ENCODE peak calls at places on chromosomes 5 and 9, in five cellular contexts. One of them, this sample, is unnamed.

GRCh38 chr5:149265559-149265958 is 6.1 kb upstream of the AFAP1L1 start:
- DNase-seq in psoas muscle: no peak
- DNase-seq in CD4-positive, CD25-positive, alpha-beta regulatory T cell: no peak
- DNase-seq in PC-9: no peak
- DNase-seq in PC-3: peak; percentile 75
- DNase-seq in this sample: no peak

GRCh38 chr9:3136999-3137675 is 293.2 kb upstream of the PUM3 start:
- DNase-seq in psoas muscle: no peak
- DNase-seq in CD4-positive, CD25-positive, alpha-beta regulatory T cell: no peak
- DNase-seq in PC-9: no peak
- DNase-seq in PC-3: no peak
- DNase-seq in this sample: no peak

GRCh38 chr5:95907067-95907705 is 54.5 kb downstream of the ELL2 start:
- DNase-seq in psoas muscle: no peak
- DNase-seq in CD4-positive, CD25-positive, alpha-beta regulatory T cell: no peak
- DNase-seq in PC-9: no peak
- DNase-seq in PC-3: no peak
- DNase-seq in this sample: no peak

GRCh38 chr5:180174587-180174972 is 34.4 kb downstream of the RASGEF1C start:
- DNase-seq in psoas muscle: no peak
- DNase-seq in CD4-positive, CD25-positive, alpha-beta regulatory T cell: no peak
- DNase-seq in PC-9: no peak
- DNase-seq in PC-3: no peak
- DNase-seq in this sample: no peak

GRCh38 chr5:66595877-66596790 is at the start of gene MAST4:
- DNase-seq in psoas muscle: peak; percentile 90
- DNase-seq in CD4-positive, CD25-positive, alpha-beta regulatory T cell: peak; percentile 6
- DNase-seq in PC-9: peak; percentile 78
- DNase-seq in PC-3: peak; percentile 52
- DNase-seq in this sample: peak; percentile 15

GRCh38 chr9:86723351-86723750 is 224.0 kb downstream of the GAS1 start:
- DNase-seq in psoas muscle: no peak
- DNase-seq in CD4-positive, CD25-positive, alpha-beta regulatory T cell: no peak
- DNase-seq in PC-9: no peak
- DNase-seq in PC-3: no peak
- DNase-seq in this sample: no peak

GRCh38 chr5:42813533-42813932 is 1.8 kb upstream of the SELENOP start:
- DNase-seq in psoas muscle: no peak
- DNase-seq in CD4-positive, CD25-positive, alpha-beta regulatory T cell: no peak
- DNase-seq in PC-9: no peak
- DNase-seq in PC-3: no peak
- DNase-seq in this sample: no peak

GRCh38 chr5:50699737-50700136 is 33.3 kb downstream of the PARP8 start:
- DNase-seq in psoas muscle: no peak
- DNase-seq in CD4-positive, CD25-positive, alpha-beta regulatory T cell: no peak
- DNase-seq in PC-9: no peak
- DNase-seq in PC-3: no peak
- DNase-seq in this sample: no peak

GRCh38 chr9:132078369-132079356 is 1.0 kb downstream of the MED27 start:
- DNase-seq in psoas muscle: peak; percentile 46
- DNase-seq in CD4-positive, CD25-positive, alpha-beta regulatory T cell: peak; percentile 16
- DNase-seq in PC-9: peak; percentile 7
- DNase-seq in PC-3: peak; percentile 39
- DNase-seq in this sample: peak; percentile 68

GRCh38 chr5:148653840-148654781 is at the start of gene HTR4:
- DNase-seq in psoas muscle: peak; percentile 7
- DNase-seq in CD4-positive, CD25-positive, alpha-beta regulatory T cell: no peak
- DNase-seq in PC-9: no peak
- DNase-seq in PC-3: no peak
- DNase-seq in this sample: no peak

GRCh38 chr9:96045811-96046210 is 170.3 kb downstream of the ERCC6L2 start:
- DNase-seq in psoas muscle: no peak
- DNase-seq in CD4-positive, CD25-positive, alpha-beta regulatory T cell: no peak
- DNase-seq in PC-9: no peak
- DNase-seq in PC-3: no peak
- DNase-seq in this sample: no peak

GRCh38 chr5:90421136-90421535 is 11.6 kb upstream of the CETN3 start:
- DNase-seq in psoas muscle: no peak
- DNase-seq in CD4-positive, CD25-positive, alpha-beta regulatory T cell: no peak
- DNase-seq in PC-9: no peak
- DNase-seq in PC-3: peak; percentile 32
- DNase-seq in this sample: no peak

GRCh38 chr5:87268970-87269377 is 1.3 kb downstream of the RASA1 start:
- DNase-seq in psoas muscle: no peak
- DNase-seq in CD4-positive, CD25-positive, alpha-beta regulatory T cell: no peak
- DNase-seq in PC-9: no peak
- DNase-seq in PC-3: no peak
- DNase-seq in this sample: no peak

GRCh38 chr5:137395011-137395755 is 103.9 kb downstream of the SPOCK1 start:
- DNase-seq in psoas muscle: no peak
- DNase-seq in CD4-positive, CD25-positive, alpha-beta regulatory T cell: no peak
- DNase-seq in PC-9: peak; percentile 63
- DNase-seq in PC-3: peak; percentile 65
- DNase-seq in this sample: no peak

GRCh38 chr9:133341369-133342082 is 5.5 kb upstream of the SURF6 start:
- DNase-seq in psoas muscle: peak; percentile 61
- DNase-seq in CD4-positive, CD25-positive, alpha-beta regulatory T cell: no peak
- DNase-seq in PC-9: no peak
- DNase-seq in PC-3: no peak
- DNase-seq in this sample: peak; percentile 78

GRCh38 chr5:172910828-172911627 is 48.2 kb upstream of the RPL26L1 start:
- DNase-seq in psoas muscle: peak; percentile 77
- DNase-seq in CD4-positive, CD25-positive, alpha-beta regulatory T cell: no peak
- DNase-seq in PC-9: peak; percentile 37
- DNase-seq in PC-3: peak; percentile 51
- DNase-seq in this sample: peak; percentile 95

GRCh38 chr9:8924529-8924928 is 1125.0 kb upstream of the DMAC1 start:
- DNase-seq in psoas muscle: no peak
- DNase-seq in CD4-positive, CD25-positive, alpha-beta regulatory T cell: no peak
- DNase-seq in PC-9: no peak
- DNase-seq in PC-3: no peak
- DNase-seq in this sample: no peak

GRCh38 chr5:36403601-36404311 is 102.1 kb upstream of the RANBP3L start:
- DNase-seq in psoas muscle: peak; percentile 52
- DNase-seq in CD4-positive, CD25-positive, alpha-beta regulatory T cell: no peak
- DNase-seq in PC-9: no peak
- DNase-seq in PC-3: no peak
- DNase-seq in this sample: no peak

GRCh38 chr9:5843450-5844249 is 10.7 kb upstream of the ERMP1 start:
- DNase-seq in psoas muscle: no peak
- DNase-seq in CD4-positive, CD25-positive, alpha-beta regulatory T cell: no peak
- DNase-seq in PC-9: no peak
- DNase-seq in PC-3: peak; percentile 66
- DNase-seq in this sample: no peak

GRCh38 chr5:15932066-15932465 is 247.5 kb downstream of the MARCHF11 start:
- DNase-seq in psoas muscle: no peak
- DNase-seq in CD4-positive, CD25-positive, alpha-beta regulatory T cell: no peak
- DNase-seq in PC-9: no peak
- DNase-seq in PC-3: no peak
- DNase-seq in this sample: no peak

DNA sequence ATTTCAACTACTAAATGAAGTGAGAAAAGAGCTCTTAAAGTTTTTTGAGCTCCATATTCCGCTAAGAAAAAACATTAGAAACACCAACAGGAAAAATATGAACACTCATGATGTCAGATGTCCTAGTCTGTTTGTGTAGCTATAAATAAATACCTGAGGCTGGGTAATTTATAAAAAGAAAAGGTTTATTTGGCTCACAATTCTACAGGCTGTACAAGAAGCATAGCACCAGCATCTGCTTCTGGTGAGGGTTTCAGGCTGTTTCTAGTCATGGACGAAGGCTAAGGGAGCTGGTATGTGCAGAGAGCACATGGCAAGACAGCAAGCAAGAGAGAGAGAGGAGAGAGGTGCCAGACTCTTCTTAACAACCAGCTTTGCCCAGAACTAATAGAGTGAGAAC is 186.2 kb downstream of the PLK2 start:
- DNase-seq in psoas muscle: no peak
- DNase-seq in CD4-positive, CD25-positive, alpha-beta regulatory T cell: no peak
- DNase-seq in PC-9: no peak
- DNase-seq in PC-3: no peak
- DNase-seq in this sample: no peak
- H3K4me1 ChIP-seq in psoas muscle: no peaks in the 10 kb centered on the region
- H3K4me1 ChIP-seq in CD4-positive, CD25-positive, alpha-beta regulatory T cell: no peaks in the 10 kb centered on the region
- H3K4me1 ChIP-seq in PC-9: no peaks in the 10 kb centered on the region
- H3K4me1 ChIP-seq in PC-3: peaks cover 8% of the 10 kb centered on the region
- H3K4me1 ChIP-seq in this sample: peaks cover 8% of the 10 kb centered on the region

GRCh38 chr5:57895766-57896165 is 413.2 kb upstream of the ACTBL2 start:
- DNase-seq in psoas muscle: no peak
- DNase-seq in CD4-positive, CD25-positive, alpha-beta regulatory T cell: no peak
- DNase-seq in PC-9: no peak
- DNase-seq in PC-3: no peak
- DNase-seq in this sample: no peak

GRCh38 chr5:57887851-57888621 is 405.4 kb upstream of the ACTBL2 start:
- DNase-seq in psoas muscle: no peak
- DNase-seq in CD4-positive, CD25-positive, alpha-beta regulatory T cell: no peak
- DNase-seq in PC-9: peak; percentile 58
- DNase-seq in PC-3: peak; percentile 69
- DNase-seq in this sample: no peak

GRCh38 chr5:57896596-57896995 is 414.0 kb upstream of the ACTBL2 start:
- DNase-seq in psoas muscle: no peak
- DNase-seq in CD4-positive, CD25-positive, alpha-beta regulatory T cell: no peak
- DNase-seq in PC-9: no peak
- DNase-seq in PC-3: peak; percentile 3
- DNase-seq in this sample: no peak

GRCh38 chr5:57889558-57889957 is 406.9 kb upstream of the ACTBL2 start:
- DNase-seq in psoas muscle: no peak
- DNase-seq in CD4-positive, CD25-positive, alpha-beta regulatory T cell: no peak
- DNase-seq in PC-9: peak; percentile 85
- DNase-seq in PC-3: peak; percentile 75
- DNase-seq in this sample: no peak

GRCh38 chr5:57891443-57891842 is 408.8 kb upstream of the ACTBL2 start:
- DNase-seq in psoas muscle: no peak
- DNase-seq in CD4-positive, CD25-positive, alpha-beta regulatory T cell: no peak
- DNase-seq in PC-9: no peak
- DNase-seq in PC-3: no peak
- DNase-seq in this sample: no peak
- H3K4me1 ChIP-seq in psoas muscle: no peaks in the 10 kb centered on the region
- H3K4me1 ChIP-seq in CD4-positive, CD25-positive, alpha-beta regulatory T cell: no peaks in the 10 kb centered on the region
- H3K4me1 ChIP-seq in PC-9: peaks cover 18% of the 10 kb centered on the region
- H3K4me1 ChIP-seq in PC-3: peaks cover 29% of the 10 kb centered on the region
- H3K4me1 ChIP-seq in this sample: no peaks in the 10 kb centered on the region

GRCh38 chr9:113993838-113994540 is 84.1 kb downstream of the AMBP start:
- DNase-seq in psoas muscle: peak; percentile 83
- DNase-seq in CD4-positive, CD25-positive, alpha-beta regulatory T cell: no peak
- DNase-seq in PC-9: no peak
- DNase-seq in PC-3: peak; percentile 5
- DNase-seq in this sample: peak; percentile 96

GRCh38 chr9:113996531-113997001 is 81.5 kb downstream of the AMBP start:
- DNase-seq in psoas muscle: no peak
- DNase-seq in CD4-positive, CD25-positive, alpha-beta regulatory T cell: no peak
- DNase-seq in PC-9: no peak
- DNase-seq in PC-3: no peak
- DNase-seq in this sample: peak; percentile 60

GRCh38 chr9:113998114-113998513 is 80.0 kb downstream of the AMBP start:
- DNase-seq in psoas muscle: no peak
- DNase-seq in CD4-positive, CD25-positive, alpha-beta regulatory T cell: no peak
- DNase-seq in PC-9: no peak
- DNase-seq in PC-3: no peak
- DNase-seq in this sample: peak; percentile 51

GRCh38 chr9:113997610-113998009 is 80.5 kb downstream of the AMBP start:
- DNase-seq in psoas muscle: no peak
- DNase-seq in CD4-positive, CD25-positive, alpha-beta regulatory T cell: no peak
- DNase-seq in PC-9: no peak
- DNase-seq in PC-3: no peak
- DNase-seq in this sample: peak; percentile 53

GRCh38 chr9:113995963-113996362 is 82.1 kb downstream of the AMBP start:
- DNase-seq in psoas muscle: no peak
- DNase-seq in CD4-positive, CD25-positive, alpha-beta regulatory T cell: no peak
- DNase-seq in PC-9: no peak
- DNase-seq in PC-3: no peak
- DNase-seq in this sample: peak; percentile 40
- H3K4me1 ChIP-seq in psoas muscle: peaks cover 35% of the 10 kb centered on the region
- H3K4me1 ChIP-seq in CD4-positive, CD25-positive, alpha-beta regulatory T cell: no peaks in the 10 kb centered on the region
- H3K4me1 ChIP-seq in PC-9: no peaks in the 10 kb centered on the region
- H3K4me1 ChIP-seq in PC-3: no peaks in the 10 kb centered on the region
- H3K4me1 ChIP-seq in this sample: peaks cover 28% of the 10 kb centered on the region

GRCh38 chr5:72251386-72251785 is 68.7 kb downstream of the MRPS27 start:
- DNase-seq in psoas muscle: no peak
- DNase-seq in CD4-positive, CD25-positive, alpha-beta regulatory T cell: no peak
- DNase-seq in PC-9: no peak
- DNase-seq in PC-3: no peak
- DNase-seq in this sample: no peak
- H3K4me1 ChIP-seq in psoas muscle: peaks cover 35% of the 10 kb centered on the region
- H3K4me1 ChIP-seq in CD4-positive, CD25-positive, alpha-beta regulatory T cell: peaks cover under 1% of the 10 kb centered on the region
- H3K4me1 ChIP-seq in PC-9: peaks cover 36% of the 10 kb centered on the region
- H3K4me1 ChIP-seq in PC-3: peaks cover 42% of the 10 kb centered on the region
- H3K4me1 ChIP-seq in this sample: peaks cover 34% of the 10 kb centered on the region

GRCh38 chr9:111803924-111804323 is 9.2 kb upstream of the SHOC1 start:
- DNase-seq in psoas muscle: no peak
- DNase-seq in CD4-positive, CD25-positive, alpha-beta regulatory T cell: peak; percentile 19
- DNase-seq in PC-9: no peak
- DNase-seq in PC-3: no peak
- DNase-seq in this sample: no peak
- H3K4me1 ChIP-seq in psoas muscle: no peaks in the 10 kb centered on the region
- H3K4me1 ChIP-seq in CD4-positive, CD25-positive, alpha-beta regulatory T cell: peaks cover 13% of the 10 kb centered on the region
- H3K4me1 ChIP-seq in PC-9: peaks cover 28% of the 10 kb centered on the region
- H3K4me1 ChIP-seq in PC-3: peaks cover 27% of the 10 kb centered on the region
- H3K4me1 ChIP-seq in this sample: no peaks in the 10 kb centered on the region

DNA sequence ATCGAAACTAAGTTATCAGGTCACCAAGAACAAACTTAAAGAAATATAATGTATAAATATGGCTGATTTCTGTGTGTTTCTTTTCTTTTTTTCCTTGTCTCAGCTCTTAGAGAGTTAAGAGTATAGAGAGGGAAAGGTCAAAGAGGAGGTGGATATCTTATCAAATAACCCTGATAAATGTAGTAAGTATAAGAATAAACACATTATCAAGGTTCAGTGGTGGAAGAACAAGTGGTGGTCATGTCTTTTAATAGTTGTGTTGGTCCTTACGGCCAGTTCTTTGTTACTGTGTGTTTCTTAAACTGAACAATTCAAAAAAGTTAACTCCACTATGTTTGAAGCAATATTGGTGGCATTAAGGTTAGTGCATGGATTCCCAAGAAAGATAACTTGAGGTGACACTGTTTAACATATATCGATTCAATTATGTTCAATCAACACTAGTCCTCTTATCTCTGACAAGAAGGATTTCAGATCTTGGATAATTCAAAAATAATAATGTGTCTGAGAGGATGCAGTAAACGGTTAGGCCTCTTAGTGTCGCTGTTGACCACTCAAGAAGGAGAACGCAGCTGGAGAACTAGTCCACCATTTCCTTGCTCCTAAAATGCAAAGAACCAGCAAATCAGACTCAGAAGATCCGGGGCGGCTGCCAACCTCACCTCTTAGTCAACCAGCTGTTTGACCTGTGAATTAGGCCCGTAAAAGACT is at the start of gene PCDHGA3:
- DNase-seq in psoas muscle: no peak
- DNase-seq in CD4-positive, CD25-positive, alpha-beta regulatory T cell: no peak
- DNase-seq in PC-9: no peak
- DNase-seq in PC-3: no peak
- DNase-seq in this sample: no peak
- H3K4me1 ChIP-seq in psoas muscle: no peaks in the 10 kb centered on the region
- H3K4me1 ChIP-seq in CD4-positive, CD25-positive, alpha-beta regulatory T cell: no peaks in the 10 kb centered on the region
- H3K4me1 ChIP-seq in PC-9: no peaks in the 10 kb centered on the region
- H3K4me1 ChIP-seq in PC-3: no peaks in the 10 kb centered on the region
- H3K4me1 ChIP-seq in this sample: no peaks in the 10 kb centered on the region

This sample was measured in ascending aorta.